ENCODE peak calls at places on chromosomes 16 and 17, in ten cellular contexts. One of them, this sample, is unnamed.

GRCh38 chr17:76496464-76496863 is 4.8 kb downstream of the RHBDF2 start:
- DNase-seq in cardiac muscle cell: no peak
- DNase-seq in GM06990: no peak
- DNase-seq in stomach: no peak
- DNase-seq in neuronal stem cell: no peak
- DNase-seq in IMR-90: no peak
- DNase-seq in effector memory CD4-positive, alpha-beta T cell: no peak
- DNase-seq in body of pancreas: no peak
- DNase-seq in ovary: no peak
- DNase-seq in BE2C: no peak
- DNase-seq in this sample: no peak

GRCh38 chr17:39283896-39284295 is 58.2 kb upstream of the STAC2 start:
- DNase-seq in cardiac muscle cell: peak
- DNase-seq in GM06990: no peak
- DNase-seq in stomach: no peak
- DNase-seq in neuronal stem cell: no peak
- DNase-seq in IMR-90: no peak
- DNase-seq in effector memory CD4-positive, alpha-beta T cell: no peak
- DNase-seq in body of pancreas: no peak
- DNase-seq in ovary: no peak
- DNase-seq in BE2C: no peak
- DNase-seq in this sample: no peak

GRCh38 chr17:55238931-55239297 is 25.8 kb upstream of the HLF start:
- DNase-seq in cardiac muscle cell: no peak
- DNase-seq in GM06990: no peak
- DNase-seq in stomach: no peak
- DNase-seq in neuronal stem cell: no peak
- DNase-seq in IMR-90: no peak
- DNase-seq in effector memory CD4-positive, alpha-beta T cell: no peak
- DNase-seq in body of pancreas: peak
- DNase-seq in ovary: peak
- DNase-seq in BE2C: peak
- DNase-seq in this sample: peak

GRCh38 chr17:82367724-82368524 is 3.6 kb upstream of the UTS2R start:
- DNase-seq in cardiac muscle cell: no peak
- DNase-seq in GM06990: no peak
- DNase-seq in stomach: no peak
- DNase-seq in neuronal stem cell: no peak
- DNase-seq in IMR-90: peak
- DNase-seq in effector memory CD4-positive, alpha-beta T cell: no peak
- DNase-seq in body of pancreas: no peak
- DNase-seq in ovary: no peak
- DNase-seq in BE2C: peak
- DNase-seq in this sample: peak

GRCh38 chr17:38349097-38349904 is 2.3 kb upstream of the SOCS7 start:
- DNase-seq in cardiac muscle cell: peak
- DNase-seq in GM06990: peak
- DNase-seq in stomach: peak
- DNase-seq in neuronal stem cell: peak
- DNase-seq in IMR-90: peak
- DNase-seq in effector memory CD4-positive, alpha-beta T cell: peak
- DNase-seq in body of pancreas: peak
- DNase-seq in ovary: peak
- DNase-seq in BE2C: peak
- DNase-seq in this sample: peak

GRCh38 chr17:18910326-18910725 is 41.6 kb upstream of the SLC5A10 start:
- DNase-seq in cardiac muscle cell: no peak
- DNase-seq in GM06990: no peak
- DNase-seq in stomach: no peak
- DNase-seq in neuronal stem cell: no peak
- DNase-seq in IMR-90: no peak
- DNase-seq in effector memory CD4-positive, alpha-beta T cell: no peak
- DNase-seq in body of pancreas: no peak
- DNase-seq in ovary: no peak
- DNase-seq in BE2C: no peak
- DNase-seq in this sample: no peak

GRCh38 chr16:70803354-70803753 is 2.4 kb upstream of the VAC14 start:
- DNase-seq in cardiac muscle cell: peak
- DNase-seq in GM06990: no peak
- DNase-seq in stomach: no peak
- DNase-seq in neuronal stem cell: no peak
- DNase-seq in IMR-90: peak
- DNase-seq in effector memory CD4-positive, alpha-beta T cell: no peak
- DNase-seq in body of pancreas: no peak
- DNase-seq in ovary: no peak
- DNase-seq in BE2C: no peak
- DNase-seq in this sample: no peak

GRCh38 chr16:2428051-2428786 is 1.0 kb upstream of the CCNF start:
- DNase-seq in cardiac muscle cell: peak
- DNase-seq in GM06990: no peak
- DNase-seq in stomach: peak
- DNase-seq in neuronal stem cell: no peak
- DNase-seq in IMR-90: no peak
- DNase-seq in effector memory CD4-positive, alpha-beta T cell: no peak
- DNase-seq in body of pancreas: peak
- DNase-seq in ovary: peak
- DNase-seq in BE2C: peak
- DNase-seq in this sample: no peak

GRCh38 chr16:27225536-27226360 is 22.4 kb downstream of the KDM8 start:
- DNase-seq in cardiac muscle cell: no peak
- DNase-seq in GM06990: no peak
- DNase-seq in stomach: peak
- DNase-seq in neuronal stem cell: no peak
- DNase-seq in IMR-90: no peak
- DNase-seq in effector memory CD4-positive, alpha-beta T cell: no peak
- DNase-seq in body of pancreas: peak
- DNase-seq in ovary: no peak
- DNase-seq in BE2C: no peak
- DNase-seq in this sample: no peak

GRCh38 chr16:9836118-9836736 is 346.0 kb downstream of the GRIN2A start:
- DNase-seq in cardiac muscle cell: peak
- DNase-seq in GM06990: no peak
- DNase-seq in stomach: no peak
- DNase-seq in neuronal stem cell: peak
- DNase-seq in IMR-90: no peak
- DNase-seq in effector memory CD4-positive, alpha-beta T cell: no peak
- DNase-seq in body of pancreas: peak
- DNase-seq in ovary: peak
- DNase-seq in BE2C: no peak
- DNase-seq in this sample: peak

GRCh38 chr16:23119570-23119969 is 29.7 kb downstream of the USP31 start:
- DNase-seq in cardiac muscle cell: peak
- DNase-seq in GM06990: no peak
- DNase-seq in stomach: no peak
- DNase-seq in neuronal stem cell: no peak
- DNase-seq in IMR-90: peak
- DNase-seq in effector memory CD4-positive, alpha-beta T cell: no peak
- DNase-seq in body of pancreas: no peak
- DNase-seq in ovary: no peak
- DNase-seq in BE2C: no peak
- DNase-seq in this sample: no peak

GRCh38 chr16:80894091-80894490 is 89.7 kb upstream of the CDYL2 start:
- DNase-seq in cardiac muscle cell: peak
- DNase-seq in GM06990: no peak
- DNase-seq in stomach: no peak
- DNase-seq in neuronal stem cell: no peak
- DNase-seq in IMR-90: no peak
- DNase-seq in effector memory CD4-positive, alpha-beta T cell: no peak
- DNase-seq in body of pancreas: no peak
- DNase-seq in ovary: no peak
- DNase-seq in BE2C: no peak
- DNase-seq in this sample: no peak

DNA sequence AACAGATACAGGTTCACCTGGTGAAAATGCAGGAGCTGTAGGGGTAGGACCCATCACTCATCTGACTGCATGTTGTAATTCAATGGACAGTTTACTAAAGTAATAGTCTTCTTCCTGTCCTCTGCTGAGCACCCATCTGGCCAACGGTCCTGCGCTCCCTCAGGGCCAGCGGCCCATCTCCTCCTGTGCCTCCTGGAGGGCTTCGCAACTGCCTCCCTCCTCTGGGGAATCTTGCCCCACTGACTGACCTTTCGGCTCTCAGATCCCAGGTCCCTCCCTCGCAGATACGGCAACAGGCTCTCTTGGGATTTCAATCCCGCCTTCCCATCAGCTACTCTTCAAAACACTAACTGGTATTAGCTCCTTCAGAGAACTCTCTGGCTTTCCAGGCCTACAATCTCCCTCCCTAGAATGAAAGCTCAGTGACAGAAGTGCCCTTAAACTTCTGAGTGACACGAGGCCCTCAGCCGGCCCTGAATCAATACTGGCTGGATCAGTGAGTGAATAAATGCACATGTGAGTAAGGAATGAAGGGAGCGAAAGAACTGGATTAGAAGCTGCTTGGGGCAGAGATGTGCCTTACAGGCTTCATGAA is 1.3 kb downstream of the PEMT start:
- DNase-seq in cardiac muscle cell: no peak
- DNase-seq in GM06990: no peak
- DNase-seq in stomach: no peak
- DNase-seq in neuronal stem cell: no peak
- DNase-seq in IMR-90: no peak
- DNase-seq in effector memory CD4-positive, alpha-beta T cell: no peak
- DNase-seq in body of pancreas: no peak
- DNase-seq in ovary: no peak
- DNase-seq in BE2C: no peak
- DNase-seq in this sample: no peak
- H3K4me3 ChIP-seq in cardiac muscle cell: peak
- H3K4me3 ChIP-seq in GM06990: peak
- H3K4me3 ChIP-seq in stomach: peak
- H3K4me3 ChIP-seq in neuronal stem cell: no peak
- H3K4me3 ChIP-seq in IMR-90: no peak
- H3K4me3 ChIP-seq in effector memory CD4-positive, alpha-beta T cell: peak
- H3K4me3 ChIP-seq in body of pancreas: no peak
- H3K4me3 ChIP-seq in ovary: peak
- H3K4me3 ChIP-seq in BE2C: peak
- H3K4me3 ChIP-seq in this sample: peak

GRCh38 chr17:80236911-80237310 is 16.7 kb downstream of the SLC26A11 start:
- DNase-seq in cardiac muscle cell: no peak
- DNase-seq in GM06990: no peak
- DNase-seq in stomach: no peak
- DNase-seq in neuronal stem cell: no peak
- DNase-seq in IMR-90: no peak
- DNase-seq in effector memory CD4-positive, alpha-beta T cell: no peak
- DNase-seq in body of pancreas: no peak
- DNase-seq in ovary: no peak
- DNase-seq in BE2C: no peak
- DNase-seq in this sample: no peak
- H3K4me3 ChIP-seq in cardiac muscle cell: no peak
- H3K4me3 ChIP-seq in GM06990: no peak
- H3K4me3 ChIP-seq in stomach: no peak
- H3K4me3 ChIP-seq in neuronal stem cell: no peak
- H3K4me3 ChIP-seq in IMR-90: no peak
- H3K4me3 ChIP-seq in effector memory CD4-positive, alpha-beta T cell: no peak
- H3K4me3 ChIP-seq in body of pancreas: no peak
- H3K4me3 ChIP-seq in ovary: no peak
- H3K4me3 ChIP-seq in BE2C: no peak
- H3K4me3 ChIP-seq in this sample: no peak

DNA sequence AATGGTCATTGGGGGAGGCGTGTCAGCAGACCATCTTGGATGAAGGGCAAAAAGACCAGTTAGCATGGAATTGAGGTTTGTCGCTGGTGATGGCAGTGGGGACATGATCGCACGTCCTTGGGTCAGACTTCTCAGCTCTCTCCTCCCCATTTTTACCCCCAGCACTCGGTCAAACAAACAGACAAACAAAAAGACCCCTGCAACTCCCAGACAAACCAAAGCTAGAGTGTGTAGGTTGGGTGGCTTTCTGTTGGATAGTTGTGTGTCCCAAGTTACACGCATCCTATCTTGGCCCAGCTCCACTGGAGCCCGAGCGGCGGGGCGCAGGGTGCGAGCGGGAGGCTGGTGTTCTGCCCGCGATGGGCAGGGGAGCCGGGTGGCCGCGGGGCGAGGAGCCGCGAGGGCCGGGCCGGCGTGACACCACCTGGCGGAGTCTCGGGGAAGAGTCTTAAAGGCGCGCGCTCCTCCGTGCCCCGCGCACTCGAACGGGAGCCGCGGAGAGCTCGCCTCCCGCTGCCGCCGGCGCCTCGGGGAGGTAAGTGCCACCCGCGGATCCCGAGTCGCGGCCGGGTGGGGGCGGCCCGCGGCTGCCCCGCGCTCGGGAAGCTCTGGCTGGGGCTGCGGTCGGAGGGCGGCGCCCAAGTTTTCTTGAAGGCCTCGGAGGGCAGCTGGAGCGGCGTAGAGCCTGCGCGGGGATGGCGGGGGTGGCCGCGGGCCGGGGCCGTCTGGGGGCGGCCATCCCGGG is 18.5 kb upstream of the NTN1 start:
- DNase-seq in cardiac muscle cell: peak
- DNase-seq in GM06990: no peak
- DNase-seq in stomach: no peak
- DNase-seq in neuronal stem cell: peak
- DNase-seq in IMR-90: no peak
- DNase-seq in effector memory CD4-positive, alpha-beta T cell: no peak
- DNase-seq in body of pancreas: peak
- DNase-seq in ovary: no peak
- DNase-seq in BE2C: no peak
- DNase-seq in this sample: no peak
- H3K4me3 ChIP-seq in cardiac muscle cell: peak
- H3K4me3 ChIP-seq in GM06990: no peak
- H3K4me3 ChIP-seq in stomach: peak
- H3K4me3 ChIP-seq in neuronal stem cell: peak
- H3K4me3 ChIP-seq in IMR-90: no peak
- H3K4me3 ChIP-seq in effector memory CD4-positive, alpha-beta T cell: peak
- H3K4me3 ChIP-seq in body of pancreas: no peak
- H3K4me3 ChIP-seq in ovary: peak
- H3K4me3 ChIP-seq in BE2C: no peak
- H3K4me3 ChIP-seq in this sample: no peak

GRCh38 chr17:78559024-78559423 is 18.2 kb downstream of the DNAH17 start:
- DNase-seq in cardiac muscle cell: no peak
- DNase-seq in GM06990: no peak
- DNase-seq in stomach: no peak
- DNase-seq in neuronal stem cell: no peak
- DNase-seq in IMR-90: no peak
- DNase-seq in effector memory CD4-positive, alpha-beta T cell: no peak
- DNase-seq in body of pancreas: no peak
- DNase-seq in ovary: no peak
- DNase-seq in BE2C: no peak
- DNase-seq in this sample: no peak

GRCh38 chr17:78557598-78558039 is 19.6 kb downstream of the DNAH17 start:
- DNase-seq in cardiac muscle cell: peak
- DNase-seq in GM06990: no peak
- DNase-seq in stomach: no peak
- DNase-seq in neuronal stem cell: no peak
- DNase-seq in IMR-90: peak
- DNase-seq in effector memory CD4-positive, alpha-beta T cell: no peak
- DNase-seq in body of pancreas: no peak
- DNase-seq in ovary: no peak
- DNase-seq in BE2C: no peak
- DNase-seq in this sample: no peak

GRCh38 chr17:78556812-78557211 is 20.4 kb downstream of the DNAH17 start:
- DNase-seq in cardiac muscle cell: no peak
- DNase-seq in GM06990: no peak
- DNase-seq in stomach: no peak
- DNase-seq in neuronal stem cell: no peak
- DNase-seq in IMR-90: no peak
- DNase-seq in effector memory CD4-positive, alpha-beta T cell: no peak
- DNase-seq in body of pancreas: no peak
- DNase-seq in ovary: no peak
- DNase-seq in BE2C: no peak
- DNase-seq in this sample: no peak

GRCh38 chr17:78558181-78558850 is 18.9 kb downstream of the DNAH17 start:
- DNase-seq in cardiac muscle cell: peak
- DNase-seq in GM06990: no peak
- DNase-seq in stomach: no peak
- DNase-seq in neuronal stem cell: no peak
- DNase-seq in IMR-90: no peak
- DNase-seq in effector memory CD4-positive, alpha-beta T cell: no peak
- DNase-seq in body of pancreas: no peak
- DNase-seq in ovary: no peak
- DNase-seq in BE2C: no peak
- DNase-seq in this sample: no peak

GRCh38 chr17:78555741-78556401 is 21.3 kb downstream of the DNAH17 start:
- DNase-seq in cardiac muscle cell: peak
- DNase-seq in GM06990: no peak
- DNase-seq in stomach: no peak
- DNase-seq in neuronal stem cell: no peak
- DNase-seq in IMR-90: no peak
- DNase-seq in effector memory CD4-positive, alpha-beta T cell: no peak
- DNase-seq in body of pancreas: no peak
- DNase-seq in ovary: no peak
- DNase-seq in BE2C: no peak
- DNase-seq in this sample: no peak
- H3K4me3 ChIP-seq in cardiac muscle cell: no peak
- H3K4me3 ChIP-seq in GM06990: no peak
- H3K4me3 ChIP-seq in stomach: no peak
- H3K4me3 ChIP-seq in neuronal stem cell: no peak
- H3K4me3 ChIP-seq in IMR-90: no peak
- H3K4me3 ChIP-seq in effector memory CD4-positive, alpha-beta T cell: no peak
- H3K4me3 ChIP-seq in body of pancreas: no peak
- H3K4me3 ChIP-seq in ovary: no peak
- H3K4me3 ChIP-seq in BE2C: no peak
- H3K4me3 ChIP-seq in this sample: no peak

This sample was measured in Jurkat, Clone E6-1.